ENCODE peak calls at places on chromosomes 16 and 17, in four cellular contexts. J, B, L and R are unnamed samples.

GRCh38 chr16:70746040-70746707 is 54.8 kb downstream of the VAC14 start:
- DNase-seq in J (peak), B (peak), L (no peak), R (peak)

GRCh38 chr16:67902831-67903230 is 9.8 kb downstream of the PSKH1 start:
- DNase-seq in J (no peak), B (no peak), L (no peak), R (no peak)

GRCh38 chr17:30554839-30555751 is 77.9 kb downstream of the GOSR1 start:
- DNase-seq in J (no peak), B (peak), L (peak), R (peak)

GRCh38 chr16:23754594-23755483 is at the start of gene CHP2:
- DNase-seq in J (peak), B (no peak), L (no peak), R (no peak)

GRCh38 chr16:13435873-13436474 is 484.0 kb upstream of the ERCC4 start:
- DNase-seq in J (no peak), B (no peak), L (no peak), R (no peak)

GRCh38 chr17:18004901-18005305 is 32.2 kb downstream of the DRC3 start:
- DNase-seq in J (no peak), B (no peak), L (no peak), R (no peak)

GRCh38 chr17:36673068-36673467 is 71.7 kb downstream of the MRM1 start:
- DNase-seq in J (no peak), B (no peak), L (no peak), R (no peak)

GRCh38 chr17:17750881-17751280 is 69.6 kb downstream of the RAI1 start:
- DNase-seq in J (peak), B (peak), L (no peak), R (no peak)

GRCh38 chr16:23132921-23133532 is 16.2 kb downstream of the USP31 start:
- DNase-seq in J (peak), B (no peak), L (no peak), R (peak)

GRCh38 chr16:11354733-11355574 is 9.7 kb downstream of the RMI2 start:
- DNase-seq in J (peak), B (peak), L (no peak), R (peak)

GRCh38 chr17:7107012-7107754 is 7.4 kb downstream of the ASGR2 start:
- DNase-seq in J (no peak), B (no peak), L (no peak), R (no peak)

GRCh38 chr16:14249291-14250032 is 178.3 kb downstream of the MRTFB start:
- DNase-seq in J (peak), B (peak), L (no peak), R (peak)

GRCh38 chr16:89586853-89587252 is 11.3 kb downstream of the CPNE7 start:
- DNase-seq in J (peak), B (no peak), L (no peak), R (peak)

GRCh38 chr16:69072640-69072974 is 32.8 kb upstream of the HAS3 start:
- DNase-seq in J (no peak), B (no peak), L (no peak), R (no peak)

GRCh38 chr16:17476414-17477259 is 5.9 kb upstream of the XYLT1 start:
- DNase-seq in J (peak), B (peak), L (peak), R (peak)

GRCh38 chr17:42347198-42347597 is 41.0 kb downstream of the STAT3 start:
- DNase-seq in J (peak), B (no peak), L (no peak), R (peak)

GRCh38 chr17:64146418-64147109 is 16.6 kb upstream of the ERN1 start:
- DNase-seq in J (peak), B (peak), L (no peak), R (peak)

GRCh38 chr16:55062446-55062845 is 131.8 kb downstream of the IRX5 start:
- DNase-seq in J (no peak), B (no peak), L (no peak), R (no peak)

GRCh38 chr17:41811549-41812175 is at the start of gene P3H4:
- DNase-seq in J (peak), B (peak), L (no peak), R (peak)

GRCh38 chr17:4938670-4939553 is 934 bp downstream of the SLC25A11 start:
- DNase-seq in J (no peak), B (no peak), L (no peak), R (no peak)

GRCh38 chr16:70523621-70524405 is at the start of gene SF3B3:
- DNase-seq in J (peak), B (peak), L (no peak), R (peak)

GRCh38 chr17:76820523-76820922 is 47.7 kb upstream of the MGAT5B start:
- DNase-seq in J (no peak), B (no peak), L (no peak), R (no peak)

GRCh38 chr16:66660422-66661209 is 35.9 kb downstream of the CMTM4 start:
- DNase-seq in J (peak), B (peak), L (no peak), R (peak)

GRCh38 chr17:65797809-65798208 is 236.4 kb upstream of the AXIN2 start:
- DNase-seq in J (no peak), B (no peak), L (peak), R (peak)

GRCh38 chr17:58279016-58279671 is 1.6 kb downstream of the MPO start:
- DNase-seq in J (peak), B (peak), L (no peak), R (peak)

GRCh38 chr16:24007934-24008333 is 172.2 kb downstream of the PRKCB start:
- DNase-seq in J (no peak), B (no peak), L (no peak), R (no peak)

GRCh38 chr17:35241520-35241919 is 1.4 kb upstream of the SLFN5 start:
- DNase-seq in J (no peak), B (peak), L (no peak), R (no peak)

GRCh38 chr16:79437764-79438728 is 162.5 kb downstream of the MAF start:
- DNase-seq in J (no peak), B (peak), L (no peak), R (peak)

GRCh38 chr16:71722801-71723536 is 1.5 kb downstream of the PHLPP2 start:
- DNase-seq in J (peak), B (peak), L (peak), R (peak)

GRCh38 chr17:35775039-35775438 is 14.4 kb downstream of the C17orf50 start:
- DNase-seq in J (no peak), B (no peak), L (no peak), R (no peak)

GRCh38 chr17:13594310-13594709 is 7.4 kb downstream of the HS3ST3A1 start:
- DNase-seq in J (no peak), B (no peak), L (no peak), R (peak)

GRCh38 chr17:68290268-68290954 is 516 bp downstream of the SLC16A6 start:
- DNase-seq in J (peak), B (peak), L (no peak), R (no peak)

GRCh38 chr17:45900723-45901415 is 6.5 kb downstream of the MAPT start:
- DNase-seq in J (no peak), B (no peak), L (no peak), R (no peak)

GRCh38 chr17:79174193-79174765 is 99.7 kb downstream of the ENGASE start:
- DNase-seq in J (no peak), B (no peak), L (no peak), R (no peak)

GRCh38 chr16:86834451-86835035 is 256.2 kb downstream of the FOXL1 start:
- DNase-seq in J (no peak), B (no peak), L (peak), R (peak)
- TF ChIP-seq CTCF in J (no peak), B (no peak), L (peak), R (no peak)

GRCh38 chr16:3096362-3096761 is 2.7 kb downstream of the ZSCAN10 start:
- DNase-seq in J (no peak), B (no peak), L (no peak), R (no peak)

GRCh38 chr16:3094289-3095027 is 4.6 kb downstream of the ZSCAN10 start:
- DNase-seq in J (peak), B (no peak), L (no peak), R (peak)

GRCh38 chr16:3098459-3099394 is at the start of gene ZSCAN10:
- DNase-seq in J (no peak), B (no peak), L (peak), R (no peak)

GRCh38 chr16:3097266-3097665 is 1.8 kb downstream of the ZSCAN10 start:
- DNase-seq in J (no peak), B (no peak), L (no peak), R (no peak)

GRCh38 chr16:3095869-3096268 is 3.2 kb downstream of the ZSCAN10 start:
- DNase-seq in J (peak), B (no peak), L (no peak), R (no peak)
- TF ChIP-seq CTCF in J (no peak), B (no peak), L (peak), R (peak)

DNA sequence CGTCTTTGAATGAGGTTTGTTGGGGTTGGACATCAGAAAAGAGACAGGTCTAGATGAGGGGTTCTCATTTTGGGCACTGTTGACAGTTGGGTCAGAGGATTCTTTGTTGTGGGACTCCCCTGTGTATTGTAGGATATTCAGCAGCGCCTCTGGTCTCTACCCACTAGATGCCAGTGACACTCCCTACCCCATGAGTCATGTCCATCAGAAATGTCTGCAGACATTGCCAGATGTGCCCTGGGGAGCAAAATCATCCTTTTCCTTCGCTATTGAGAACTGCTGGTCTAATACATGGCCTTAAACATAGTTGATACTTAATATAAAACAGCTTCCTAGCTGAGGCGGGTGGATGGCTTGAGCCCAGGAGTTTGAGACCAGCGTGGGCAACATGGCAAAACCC is 3.1 kb downstream of the ABAT start:
- DNase-seq in J (no peak), B (no peak), L (no peak), R (no peak)
- TF ChIP-seq CTCF in J (no peak), B (no peak), L (no peak), R (no peak)

GRCh38 chr16:7408700-7409340 is 76.2 kb downstream of the RBFOX1 start:
- DNase-seq in J (no peak), B (no peak), L (no peak), R (no peak)

GRCh38 chr16:7399296-7399695 is 66.7 kb downstream of the RBFOX1 start:
- DNase-seq in J (no peak), B (no peak), L (no peak), R (no peak)

GRCh38 chr16:7400117-7400890 is 67.7 kb downstream of the RBFOX1 start:
- DNase-seq in J (no peak), B (no peak), L (no peak), R (no peak)

GRCh38 chr16:7404217-7404616 is 71.6 kb downstream of the RBFOX1 start:
- DNase-seq in J (no peak), B (no peak), L (no peak), R (no peak)

DNA sequence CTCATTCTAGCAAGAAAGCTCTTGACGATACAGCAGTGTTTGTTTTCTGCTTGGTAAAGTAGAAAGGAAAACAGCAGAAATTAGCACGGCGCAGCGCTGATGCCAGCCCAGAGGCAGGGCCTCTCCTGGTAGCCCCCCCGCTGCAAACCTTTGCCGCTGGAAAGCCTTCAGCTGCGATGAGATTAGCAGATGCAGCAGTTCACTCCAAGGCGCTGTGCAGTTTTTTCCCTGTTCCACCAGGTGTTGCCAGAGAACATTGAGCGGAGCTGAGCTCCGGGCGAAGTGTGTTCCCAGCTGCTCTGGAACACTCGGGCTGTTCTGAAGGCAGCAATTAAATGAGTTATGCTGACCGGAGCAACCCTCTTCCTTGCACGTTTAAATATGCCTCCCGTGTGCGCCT is 72.5 kb downstream of the RBFOX1 start:
- DNase-seq in J (no peak), B (peak), L (no peak), R (no peak)
- TF ChIP-seq CTCF in J (no peak), B (no peak), L (peak), R (no peak)

DNA sequence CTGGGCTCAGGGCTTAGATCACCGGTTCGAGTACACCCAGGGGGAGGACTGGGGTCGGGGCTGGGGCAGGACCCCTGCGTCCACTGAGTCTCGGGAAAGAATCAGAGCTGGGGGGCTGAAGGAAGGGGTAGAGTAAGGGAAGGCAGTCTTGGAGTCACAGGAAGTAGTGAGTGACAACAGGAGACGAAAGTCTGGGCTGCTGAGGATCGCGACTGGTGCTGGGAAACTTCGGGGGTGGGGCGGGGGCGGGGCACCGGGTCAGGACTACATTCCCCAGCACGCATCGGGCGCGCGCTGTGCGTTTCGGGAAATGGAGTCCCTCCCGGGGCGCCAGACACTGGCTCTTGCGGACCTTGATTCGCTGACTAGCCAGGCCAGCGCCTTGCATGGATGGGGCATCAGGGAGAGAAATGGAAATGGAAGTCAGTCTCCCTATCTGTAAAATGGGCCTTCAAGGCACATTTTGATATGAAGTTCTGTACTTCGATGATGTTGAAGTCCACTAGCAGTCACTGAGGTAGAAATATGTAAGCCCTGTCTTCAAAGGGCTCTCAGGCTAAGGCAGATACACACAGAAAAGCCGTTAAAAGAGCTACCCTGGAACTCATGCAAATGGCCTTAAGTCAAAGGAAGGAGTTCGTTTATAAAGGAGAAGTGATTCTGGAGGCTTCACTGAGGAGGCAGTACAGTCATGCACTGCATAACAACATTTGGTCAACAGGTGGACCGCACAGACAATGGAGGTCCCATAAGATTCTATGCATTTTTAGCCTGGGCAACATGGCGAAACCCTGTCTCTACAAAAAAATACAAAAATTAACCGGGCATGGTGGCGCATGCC is 696 bp downstream of the CTF1 start:
- DNase-seq in J (peak), B (peak), L (no peak), R (peak)
- TF ChIP-seq CTCF in J (no peak), B (no peak), L (no peak), R (no peak)

GRCh38 chr17:62592305-62593099 is 35.0 kb upstream of the MRC2 start:
- DNase-seq in J (no peak), B (no peak), L (no peak), R (peak)
- TF ChIP-seq CTCF in J (no peak), B (no peak), L (no peak), R (peak)